ENCODE peak calls at places on chromosomes 12 and 14, in five cellular contexts. F is WTC11, V is bronchial epithelial cell, U is neural progenitor cell, H is GM10248. A is an unnamed sample.

GRCh38 chr12:125533434-125534029 is 468.3 kb downstream of the AACS start:
- DNase-seq in F (peak), V (no peak), U (peak), H (peak), A (peak)

GRCh38 chr12:29665107-29665506 is 118.6 kb downstream of the TMTC1 start:
- DNase-seq in F (no peak), V (no peak), U (no peak), H (no peak), A (no peak)

GRCh38 chr14:94157195-94157594 is 16.9 kb upstream of the PPP4R4 start:
- DNase-seq in F (no peak), V (no peak), U (no peak), H (no peak), A (no peak)

GRCh38 chr14:88189040-88189839 is 133.8 kb downstream of the KCNK10 start:
- DNase-seq in F (peak), V (peak), U (peak), H (peak), A (peak)

GRCh38 chr12:125387206-125387605 is 322.0 kb downstream of the AACS start:
- DNase-seq in F (no peak), V (no peak), U (no peak), H (no peak), A (no peak)

GRCh38 chr12:107442593-107442992 is 243.0 kb upstream of the PWP1 start:
- DNase-seq in F (no peak), V (no peak), U (peak), H (no peak), A (no peak)

GRCh38 chr14:37594916-37595808 is at the start of the genes FOXA1 and TTC6:
- DNase-seq in F (peak), V (peak), U (peak), H (no peak), A (peak)

GRCh38 chr14:104403421-104404220 is 175.9 kb upstream of the C14orf180 start:
- DNase-seq in F (no peak), V (no peak), U (no peak), H (no peak), A (no peak)

GRCh38 chr12:52300796-52301691 is 9.7 kb upstream of the KRT81 start:
- DNase-seq in F (peak), V (no peak), U (no peak), H (no peak), A (no peak)

GRCh38 chr12:6627598-6627997 is 8.2 kb downstream of the LPAR5 start:
- DNase-seq in F (no peak), V (no peak), U (no peak), H (no peak), A (no peak)

GRCh38 chr14:65072256-65072655 is 30.1 kb downstream of the MAX start:
- DNase-seq in F (no peak), V (no peak), U (no peak), H (no peak), A (no peak)

GRCh38 chr12:69824956-69825355 is at the start of gene MYRFL:
- DNase-seq in F (no peak), V (no peak), U (no peak), H (no peak), A (no peak)

GRCh38 chr14:24075485-24076301 is 4.3 kb downstream of the CPNE6 start:
- DNase-seq in F (no peak), V (no peak), U (no peak), H (peak), A (peak)

GRCh38 chr14:101412741-101413140 is 148.6 kb upstream of the DIO3 start:
- DNase-seq in F (no peak), V (peak), U (no peak), H (no peak), A (no peak)

GRCh38 chr12:129325566-129325965 is 472.3 kb downstream of the GLT1D1 start:
- DNase-seq in F (no peak), V (peak), U (no peak), H (no peak), A (no peak)

GRCh38 chr12:110581951-110582285 is 1.2 kb downstream of the PPTC7 start:
- DNase-seq in F (no peak), V (no peak), U (no peak), H (no peak), A (no peak)

GRCh38 chr12:110543252-110543959 is 39.7 kb downstream of the PPTC7 start:
- DNase-seq in F (no peak), V (peak), U (no peak), H (no peak), A (no peak)

DNA sequence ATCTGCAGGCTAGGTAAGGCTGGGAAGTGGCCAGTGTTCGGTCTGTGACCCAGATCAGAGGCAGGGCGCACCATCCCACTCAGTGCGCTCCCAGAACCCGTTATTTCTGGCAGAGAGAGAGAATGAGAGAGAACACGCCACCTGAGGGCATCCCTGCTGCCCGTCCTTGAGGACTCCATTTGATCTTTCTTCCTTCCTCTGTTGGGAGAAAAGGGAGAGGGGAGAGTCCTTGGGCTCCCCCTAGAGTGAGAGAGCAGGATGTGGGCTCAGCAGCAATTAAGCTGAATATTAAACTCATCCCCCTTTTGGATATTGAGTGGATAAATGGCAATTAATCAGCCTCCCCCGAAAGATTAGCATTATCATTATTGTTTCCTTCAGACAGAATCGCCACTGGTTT is 70.6 kb downstream of the IFT43 start:
- DNase-seq in F (peak), V (no peak), U (no peak), H (no peak), A (no peak)
- TF ChIP-seq CTCF in F (no peak), V (peak), U (peak), H (peak), A (peak)

GRCh38 chr12:10136637-10137205 is 6.7 kb upstream of the CLEC7A start:
- DNase-seq in F (no peak), V (no peak), U (no peak), H (no peak), A (no peak)

GRCh38 chr12:10135126-10135525 is 5.1 kb upstream of the CLEC7A start:
- DNase-seq in F (no peak), V (no peak), U (no peak), H (no peak), A (no peak)

GRCh38 chr12:10143205-10143604 is 13.2 kb upstream of the CLEC7A start:
- DNase-seq in F (no peak), V (peak), U (no peak), H (no peak), A (no peak)

DNA sequence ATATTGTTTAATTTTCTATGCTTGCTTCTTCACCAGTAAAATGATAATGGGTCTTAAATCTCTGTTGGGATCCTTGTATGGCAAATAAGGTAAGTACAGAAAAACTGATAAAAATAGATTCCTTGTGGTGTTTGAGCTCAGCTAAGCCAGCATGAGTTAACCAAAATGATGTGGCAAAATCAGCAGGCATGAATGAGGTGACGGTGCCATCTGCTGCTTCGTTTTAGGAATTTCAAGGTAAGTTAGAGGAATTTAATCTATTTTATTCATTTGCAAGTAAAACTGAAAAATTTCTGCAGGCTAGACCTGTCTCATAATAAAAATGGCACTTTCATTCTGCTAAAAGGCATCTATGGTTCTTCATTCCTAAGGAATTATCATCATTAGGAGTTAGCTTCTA is 10.0 kb upstream of the CLEC7A start:
- DNase-seq in F (peak), V (peak), U (peak), H (peak), A (peak)
- TF ChIP-seq CTCF in F (peak), V (peak), U (peak), H (peak), A (peak)

GRCh38 chr12:87661770-87662402 is 367.3 kb downstream of the C12orf50 start:
- DNase-seq in F (no peak), V (peak), U (no peak), H (no peak), A (no peak)
- TF ChIP-seq CTCF in F (no peak), V (no peak), U (no peak), H (no peak), A (no peak)

GRCh38 chr12:116673713-116674112 is 64.2 kb downstream of the SPRING1 start:
- DNase-seq in F (peak), V (no peak), U (peak), H (no peak), A (no peak)
- TF ChIP-seq CTCF in F (no peak), V (no peak), U (peak), H (peak), A (peak)

GRCh38 chr12:13044002-13044858 is at the start of gene FAM234B:
- DNase-seq in F (peak), V (peak), U (peak), H (peak), A (peak)
- TF ChIP-seq CTCF in F (no peak), V (peak), U (peak), H (peak), A (no peak)

GRCh38 chr14:70086685-70087379 is 101.9 kb downstream of the SLC8A3 start:
- DNase-seq in F (peak), V (peak), U (peak), H (peak), A (peak)
- TF ChIP-seq CTCF in F (peak), V (peak), U (peak), H (peak), A (peak)